ENCODE peak calls at places on chromosomes 3 and 15, in five cellular contexts. One of them, this sample, is unnamed.

GRCh38 chr3:10757821-10758130 is 58.3 kb upstream of the SLC6A11 start:
- DNase-seq in RWPE1: peak
- DNase-seq in NCI-H345: no peak
- DNase-seq in brain microvascular endothelial cell: no peak
- DNase-seq in AG09319: no peak
- DNase-seq in this sample: no peak

GRCh38 chr3:104878395-104878794 is 488.3 kb upstream of the ALCAM start:
- DNase-seq in RWPE1: no peak
- DNase-seq in NCI-H345: no peak
- DNase-seq in brain microvascular endothelial cell: peak
- DNase-seq in AG09319: no peak
- DNase-seq in this sample: no peak

GRCh38 chr15:84082739-84083138 is 152.8 kb upstream of the GOLGA6L4 start:
- DNase-seq in RWPE1: peak
- DNase-seq in NCI-H345: no peak
- DNase-seq in brain microvascular endothelial cell: no peak
- DNase-seq in AG09319: no peak
- DNase-seq in this sample: no peak

GRCh38 chr3:113110263-113110662 is 101.1 kb upstream of the BOC start:
- DNase-seq in RWPE1: no peak
- DNase-seq in NCI-H345: no peak
- DNase-seq in brain microvascular endothelial cell: no peak
- DNase-seq in AG09319: no peak
- DNase-seq in this sample: no peak

GRCh38 chr15:74662064-74662860 is 33.6 kb downstream of the EDC3 start:
- DNase-seq in RWPE1: no peak
- DNase-seq in NCI-H345: no peak
- DNase-seq in brain microvascular endothelial cell: no peak
- DNase-seq in AG09319: no peak
- DNase-seq in this sample: no peak

GRCh38 chr3:49652218-49652921 is 21.8 kb upstream of the APEH start:
- DNase-seq in RWPE1: no peak
- DNase-seq in NCI-H345: no peak
- DNase-seq in brain microvascular endothelial cell: no peak
- DNase-seq in AG09319: no peak
- DNase-seq in this sample: peak

GRCh38 chr15:69134841-69135240 is 25.6 kb upstream of the GLCE start:
- DNase-seq in RWPE1: no peak
- DNase-seq in NCI-H345: no peak
- DNase-seq in brain microvascular endothelial cell: no peak
- DNase-seq in AG09319: no peak
- DNase-seq in this sample: no peak

GRCh38 chr3:40616420-40616819 is 91.7 kb downstream of the ZNF621 start:
- DNase-seq in RWPE1: no peak
- DNase-seq in NCI-H345: peak
- DNase-seq in brain microvascular endothelial cell: no peak
- DNase-seq in AG09319: no peak
- DNase-seq in this sample: no peak

GRCh38 chr3:32285910-32286309 is 47.4 kb downstream of the CMTM8 start:
- DNase-seq in RWPE1: no peak
- DNase-seq in NCI-H345: no peak
- DNase-seq in brain microvascular endothelial cell: no peak
- DNase-seq in AG09319: no peak
- DNase-seq in this sample: no peak

GRCh38 chr3:168212664-168213255 is 117.0 kb upstream of the GOLIM4 start:
- DNase-seq in RWPE1: no peak
- DNase-seq in NCI-H345: no peak
- DNase-seq in brain microvascular endothelial cell: no peak
- DNase-seq in AG09319: no peak
- DNase-seq in this sample: no peak

GRCh38 chr15:40493089-40493840 is 22.5 kb downstream of the CHST14 start:
- DNase-seq in RWPE1: peak
- DNase-seq in NCI-H345: no peak
- DNase-seq in brain microvascular endothelial cell: no peak
- DNase-seq in AG09319: no peak
- DNase-seq in this sample: no peak

GRCh38 chr3:12267380-12268030 is 21.4 kb upstream of the PPARG start:
- DNase-seq in RWPE1: no peak
- DNase-seq in NCI-H345: no peak
- DNase-seq in brain microvascular endothelial cell: no peak
- DNase-seq in AG09319: no peak
- DNase-seq in this sample: no peak

GRCh38 chr15:40483919-40484318 is 13.1 kb downstream of the CHST14 start:
- DNase-seq in RWPE1: no peak
- DNase-seq in NCI-H345: no peak
- DNase-seq in brain microvascular endothelial cell: no peak
- DNase-seq in AG09319: no peak
- DNase-seq in this sample: no peak

GRCh38 chr3:62611541-62612240 is 238.3 kb upstream of the FEZF2 start:
- DNase-seq in RWPE1: no peak
- DNase-seq in NCI-H345: no peak
- DNase-seq in brain microvascular endothelial cell: peak
- DNase-seq in AG09319: no peak
- DNase-seq in this sample: no peak

GRCh38 chr3:55489804-55490132 is 2.7 kb upstream of the WNT5A start:
- DNase-seq in RWPE1: peak
- DNase-seq in NCI-H345: no peak
- DNase-seq in brain microvascular endothelial cell: no peak
- DNase-seq in AG09319: no peak
- DNase-seq in this sample: no peak

GRCh38 chr3:85605066-85605465 is 646.3 kb downstream of the CADM2 start:
- DNase-seq in RWPE1: no peak
- DNase-seq in NCI-H345: no peak
- DNase-seq in brain microvascular endothelial cell: no peak
- DNase-seq in AG09319: no peak
- DNase-seq in this sample: no peak

GRCh38 chr15:62391565-62392262 is 226.6 kb upstream of the C2CD4B start:
- DNase-seq in RWPE1: peak
- DNase-seq in NCI-H345: no peak
- DNase-seq in brain microvascular endothelial cell: no peak
- DNase-seq in AG09319: no peak
- DNase-seq in this sample: peak

GRCh38 chr15:88006146-88006545 is 250.4 kb downstream of the NTRK3 start:
- DNase-seq in RWPE1: no peak
- DNase-seq in NCI-H345: no peak
- DNase-seq in brain microvascular endothelial cell: no peak
- DNase-seq in AG09319: no peak
- DNase-seq in this sample: no peak

GRCh38 chr15:100627789-100628395 is 25.5 kb downstream of the ASB7 start:
- DNase-seq in RWPE1: peak
- DNase-seq in NCI-H345: peak
- DNase-seq in brain microvascular endothelial cell: peak
- DNase-seq in AG09319: peak
- DNase-seq in this sample: no peak

GRCh38 chr15:101088788-101089578 is 162.9 kb downstream of the CHSY1 start:
- DNase-seq in RWPE1: peak
- DNase-seq in NCI-H345: peak
- DNase-seq in brain microvascular endothelial cell: peak
- DNase-seq in AG09319: no peak
- DNase-seq in this sample: peak

GRCh38 chr3:42690766-42691680 is 5.7 kb downstream of the KLHL40 start:
- DNase-seq in RWPE1: no peak
- DNase-seq in NCI-H345: no peak
- DNase-seq in brain microvascular endothelial cell: no peak
- DNase-seq in AG09319: no peak
- DNase-seq in this sample: no peak

GRCh38 chr3:146532406-146532805 is 12.0 kb downstream of the PLSCR1 start:
- DNase-seq in RWPE1: no peak
- DNase-seq in NCI-H345: no peak
- DNase-seq in brain microvascular endothelial cell: no peak
- DNase-seq in AG09319: no peak
- DNase-seq in this sample: peak

GRCh38 chr3:151835751-151836550 is 22.0 kb downstream of the AADAC start:
- DNase-seq in RWPE1: no peak
- DNase-seq in NCI-H345: no peak
- DNase-seq in brain microvascular endothelial cell: peak
- DNase-seq in AG09319: no peak
- DNase-seq in this sample: no peak

GRCh38 chr3:107431048-107431297 is 53.7 kb downstream of the CCDC54 start:
- DNase-seq in RWPE1: no peak
- DNase-seq in NCI-H345: peak
- DNase-seq in brain microvascular endothelial cell: no peak
- DNase-seq in AG09319: no peak
- DNase-seq in this sample: no peak

GRCh38 chr3:120289636-120290035 is 4.6 kb upstream of the GPR156 start:
- DNase-seq in RWPE1: no peak
- DNase-seq in NCI-H345: no peak
- DNase-seq in brain microvascular endothelial cell: no peak
- DNase-seq in AG09319: no peak
- DNase-seq in this sample: no peak

This sample was measured in Right ventricle myocardium inferior.